ENCODE peak calls at places on chromosomes 7 and 10, in four cellular contexts. F is esophagus squamous epithelium, S is tibial artery, J is suprapubic skin. U is an unnamed sample.

GRCh38 chr7:77439572-77439971 is 23.4 kb upstream of the GSAP start:
- DNase-seq in J (no peak), F (no peak), S (peak; percentile 38), U (peak; percentile 37)

GRCh38 chr7:137692399-137692798 is 154.4 kb downstream of the DGKI start:
- DNase-seq in F (no peak), S (no peak), J (no peak), U (no peak)

GRCh38 chr10:49300140-49300974 is 1.4 kb downstream of the C10orf71 start:
- DNase-seq in S (no peak), J (no peak), F (no peak), U (peak; percentile 37)

GRCh38 chr7:115952832-115953231 is 77.7 kb downstream of the TFEC start:
- DNase-seq in S (no peak), F (no peak), J (no peak), U (no peak)

GRCh38 chr10:28838908-28839307 is 161.6 kb downstream of the BAMBI start:
- DNase-seq in S (no peak), J (no peak), F (no peak), U (no peak)

GRCh38 chr7:155017834-155018233 is 14.9 kb upstream of the PAXIP1 start:
- DNase-seq in S (no peak), J (no peak), F (no peak), U (no peak)

GRCh38 chr10:59362991-59363390 is 642 bp upstream of the FAM13C start:
- DNase-seq in J (peak; percentile 79), F (no peak), S (peak; percentile 79), U (peak; percentile 74)

GRCh38 chr7:98802088-98802780 is 67.6 kb downstream of the TMEM130 start:
- DNase-seq in J (no peak), F (no peak), S (peak; percentile 55), U (no peak)

GRCh38 chr10:2992401-2993198 is 74.7 kb upstream of the PFKP start:
- DNase-seq in F (no peak), S (no peak), J (no peak), U (no peak)

GRCh38 chr7:46229409-46229808 is 308.3 kb upstream of the IGFBP3 start:
- DNase-seq in S (no peak), J (no peak), F (no peak), U (no peak)

GRCh38 chr10:132519382-132520146 is 18.0 kb upstream of the INPP5A start:
- DNase-seq in F (no peak), J (peak; percentile 73), S (peak; percentile 20), U (peak; percentile 67)

GRCh38 chr10:121590772-121591171 is 7.5 kb downstream of the FGFR2 start:
- DNase-seq in F (no peak), S (no peak), J (peak; percentile 5), U (no peak)
- H3K4me1 ChIP-seq in F (peaks cover 7% of the 10 kb centered on the region), S (peaks cover 15% of the 10 kb centered on the region), J (peaks cover 42% of the 10 kb centered on the region), U (no peaks in the 10 kb centered on the region)

DNA sequence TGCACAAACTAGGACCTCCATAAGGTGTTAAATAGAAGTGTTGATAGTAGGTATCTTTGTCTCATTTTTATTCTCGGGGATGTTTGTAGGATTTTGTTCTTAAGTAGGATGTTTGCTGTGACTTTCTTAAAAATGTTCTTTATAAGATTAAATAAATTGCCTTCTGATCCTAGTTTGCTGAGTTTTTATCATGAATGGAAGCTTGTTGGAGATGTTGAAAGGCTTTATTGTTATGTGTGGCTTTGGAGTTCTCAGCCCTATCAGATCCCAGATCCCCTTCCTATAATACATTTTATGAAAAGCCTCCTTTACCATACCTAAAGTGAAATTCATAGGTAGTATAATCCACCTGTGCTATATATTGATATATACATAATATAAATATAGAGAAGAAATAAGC is 40.1 kb downstream of the NHLRC2 start:
- DNase-seq in F (no peak), J (no peak), S (no peak), U (no peak)
- H3K4me1 ChIP-seq in F (no peaks in the 10 kb centered on the region), J (no peaks in the 10 kb centered on the region), S (peaks cover 11% of the 10 kb centered on the region), U (peaks cover 4% of the 10 kb centered on the region)

GRCh38 chr10:27742926-27743735 is 2.5 kb downstream of the MKX start:
- DNase-seq in F (no peak), S (peak; percentile 36), J (peak; percentile 69), U (peak; percentile 30)
- H3K4me1 ChIP-seq in F (peaks cover 29% of the 10 kb centered on the region), S (peaks cover 41% of the 10 kb centered on the region), J (peaks cover 52% of the 10 kb centered on the region), U (peaks cover 22% of the 10 kb centered on the region)

DNA sequence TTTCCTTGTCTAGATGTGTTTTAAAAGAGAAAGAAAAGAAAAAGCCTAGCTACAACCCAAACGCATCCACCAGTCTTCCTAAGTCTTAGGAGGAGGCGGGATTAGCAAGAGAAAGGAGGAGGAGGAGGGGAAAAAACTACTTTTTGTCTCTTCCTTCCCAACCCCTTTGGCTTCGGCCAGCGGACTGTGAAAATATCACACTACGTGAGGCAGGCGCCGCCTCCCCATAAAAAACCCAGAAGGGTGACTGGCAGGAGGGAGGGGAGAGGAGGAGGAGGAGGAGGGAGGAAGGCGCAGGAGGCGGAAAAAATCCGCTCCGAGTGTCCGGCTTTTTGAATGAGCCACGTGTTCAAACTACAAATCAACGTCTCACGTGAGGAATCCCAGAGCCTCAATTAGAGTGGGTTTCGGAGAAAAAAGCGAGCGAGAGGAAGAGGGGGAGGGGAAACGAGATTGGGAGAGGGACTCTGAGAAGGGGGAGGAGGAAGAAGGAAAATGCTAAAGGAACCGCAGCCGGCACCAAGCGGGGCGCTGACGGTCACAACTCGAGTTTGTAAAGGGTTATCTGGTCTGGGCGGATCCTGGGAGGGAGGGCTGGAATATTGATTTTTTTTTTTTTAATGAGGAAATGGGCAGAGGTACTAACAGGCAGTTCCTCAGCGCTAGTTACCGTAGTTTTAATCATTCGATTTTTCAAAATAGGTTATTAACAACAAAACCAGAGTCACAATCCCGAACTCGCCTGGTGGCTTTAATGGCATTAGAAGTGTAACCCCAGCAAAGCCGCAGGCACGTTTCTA is at the start of gene IGF2BP3:
- DNase-seq in S (no peak), F (no peak), J (no peak), U (no peak)
- H3K4me1 ChIP-seq in S (peaks cover 51% of the 10 kb centered on the region), F (peaks cover 52% of the 10 kb centered on the region), J (peaks cover 53% of the 10 kb centered on the region), U (peaks cover 22% of the 10 kb centered on the region)

GRCh38 chr7:27117687-27118491 is 12.7 kb downstream of the HOXA4 start:
- DNase-seq in F (no peak), S (no peak), J (no peak), U (no peak)
- H3K4me1 ChIP-seq in F (peaks cover 28% of the 10 kb centered on the region), S (peaks cover 48% of the 10 kb centered on the region), J (peaks cover 23% of the 10 kb centered on the region), U (peaks cover 23% of the 10 kb centered on the region)

DNA sequence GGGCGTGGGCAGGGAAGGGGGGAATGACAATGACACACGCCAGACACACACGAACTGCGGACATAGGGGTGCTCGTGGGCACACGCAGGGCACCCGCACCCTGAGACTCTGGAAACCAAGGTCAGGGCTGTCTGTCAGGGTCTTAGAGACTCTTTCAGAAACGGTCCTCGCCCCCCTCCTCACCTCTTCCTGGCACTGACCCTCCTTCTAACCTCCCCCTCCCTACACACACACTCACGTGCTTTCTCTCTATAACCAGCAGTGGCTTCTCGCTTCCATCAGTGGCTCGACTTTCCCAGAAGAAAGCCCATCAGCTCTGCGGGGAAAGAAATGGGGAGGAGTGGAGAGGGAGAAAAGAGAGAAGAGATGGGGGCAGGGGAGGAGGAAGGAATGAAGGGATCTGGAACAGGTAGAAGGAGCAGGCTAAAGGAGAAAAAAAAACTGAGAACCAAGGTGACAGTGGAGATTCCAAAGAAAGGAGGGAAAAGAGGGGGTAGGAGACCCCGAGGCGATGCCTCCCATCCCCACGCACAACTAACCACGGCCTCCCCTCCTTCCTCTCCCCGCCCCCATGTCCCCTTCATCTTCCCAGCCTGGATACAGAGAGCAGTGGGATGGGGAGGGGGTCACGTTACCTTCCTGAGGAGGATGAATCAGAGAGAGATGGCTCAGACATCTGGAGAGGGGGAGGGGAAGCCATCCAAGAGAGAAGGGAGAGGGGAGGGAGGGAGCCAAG is 1.7 kb upstream of the VGF start:
- DNase-seq in J (no peak), S (no peak), F (no peak), U (no peak)
- H3K4me1 ChIP-seq in J (peaks cover 72% of the 10 kb centered on the region), S (peaks cover 60% of the 10 kb centered on the region), F (peaks cover 39% of the 10 kb centered on the region), U (peaks cover 5% of the 10 kb centered on the region)

GRCh38 chr7:157611341-157611740 is 274.5 kb downstream of the DNAJB6 start:
- DNase-seq in S (no peak), J (no peak), F (no peak), U (no peak)
- H3K4me1 ChIP-seq in S (peaks cover 15% of the 10 kb centered on the region), J (peaks cover 9% of the 10 kb centered on the region), F (peaks cover 6% of the 10 kb centered on the region), U (no peaks in the 10 kb centered on the region)

DNA sequence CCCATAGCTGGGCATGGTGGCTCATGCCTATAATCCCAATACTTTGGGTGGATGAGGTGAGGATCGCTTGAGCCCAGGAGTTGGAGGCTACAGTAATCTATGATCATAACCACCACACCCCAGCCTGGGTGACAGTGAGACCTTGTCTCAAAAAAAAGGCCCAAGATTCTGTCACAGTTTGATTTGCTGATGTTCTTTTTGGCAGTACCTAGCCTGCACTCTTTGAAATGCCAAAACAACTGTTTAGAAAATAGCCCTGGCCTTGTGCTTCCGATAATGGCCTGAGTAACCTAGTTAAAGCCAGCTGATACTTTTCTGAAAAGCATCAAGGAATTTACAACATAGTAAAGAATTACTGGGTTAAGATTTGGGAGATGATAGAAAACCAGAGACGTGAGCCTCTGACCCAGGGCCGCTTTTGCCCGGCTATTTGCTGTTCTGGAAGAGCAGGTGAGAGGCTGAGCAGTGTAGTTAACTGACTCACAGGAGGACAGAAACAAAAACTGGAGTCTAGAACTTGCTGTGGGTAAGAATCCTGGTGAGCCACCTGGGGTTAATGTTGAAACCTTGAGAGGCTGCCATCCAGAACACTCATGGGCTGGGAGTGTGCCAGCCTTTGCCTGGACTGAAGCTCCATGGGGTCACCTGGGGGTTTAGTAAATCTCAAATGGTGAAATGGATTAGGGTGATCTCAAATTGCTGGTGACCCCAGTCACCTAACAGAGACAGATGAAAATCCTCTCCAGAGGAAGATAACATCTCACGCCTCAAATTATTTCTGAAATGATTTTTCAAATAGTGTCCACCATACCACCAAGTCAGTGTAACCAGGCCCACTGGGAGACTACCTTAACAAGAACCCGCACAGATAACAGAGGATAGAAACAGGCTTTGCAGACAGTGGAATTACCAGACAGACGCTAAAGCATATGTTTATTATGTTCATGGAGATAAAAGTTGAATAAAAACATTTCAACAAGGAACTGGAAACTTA is 51.8 kb downstream of the GALNT11 start:
- DNase-seq in J (no peak), F (no peak), S (no peak), U (peak; percentile 71)
- H3K4me1 ChIP-seq in J (peaks cover 22% of the 10 kb centered on the region), F (peaks cover 5% of the 10 kb centered on the region), S (no peaks in the 10 kb centered on the region), U (peaks cover 39% of the 10 kb centered on the region)

GRCh38 chr10:814536-815302 is 116.8 kb downstream of the LARP4B start:
- DNase-seq in J (no peak), F (no peak), S (no peak), U (no peak)
- H3K4me1 ChIP-seq in J (no peaks in the 10 kb centered on the region), F (no peaks in the 10 kb centered on the region), S (no peaks in the 10 kb centered on the region), U (peaks cover 20% of the 10 kb centered on the region)

GRCh38 chr7:100639995-100640394 is 1.4 kb downstream of the TFR2 start:
- DNase-seq in F (no peak), S (no peak), J (no peak), U (no peak)
- H3K4me1 ChIP-seq in F (no peaks in the 10 kb centered on the region), S (no peaks in the 10 kb centered on the region), J (no peaks in the 10 kb centered on the region), U (no peaks in the 10 kb centered on the region)